ENCODE peak calls at places on chromosomes 12 and 14, in nine cellular contexts. N, Z, H, R, E, F, P, X and O are unnamed samples.
A peak's percentile ranks its signal among the peaks of the same experiment; 100 is the strongest.

GRCh38 chr14:103281496-103282231 is 52.4 kb upstream of the EIF5 start:
- DNase-seq in N (no peak), Z (peak; percentile 49), H (peak; percentile 84), R (no peak), E (peak; percentile 87), F (no peak), P (no peak), X (no peak), O (peak; percentile 58)

GRCh38 chr12:70661762-70662161 is 24.5 kb upstream of the PTPRB start:
- DNase-seq in N (no peak), Z (peak; percentile 49), H (no peak), R (no peak), E (no peak), F (no peak), P (no peak), X (no peak), O (no peak)

GRCh38 chr14:76484355-76484754 is 108.4 kb downstream of the ESRRB start:
- DNase-seq in N (no peak), Z (no peak), H (peak; percentile 15), R (no peak), E (peak; percentile 73), F (no peak), P (no peak), X (no peak), O (no peak)

GRCh38 chr12:84375472-84375871 is 537.1 kb downstream of the SLC6A15 start:
- DNase-seq in N (no peak), Z (peak; percentile 24), H (no peak), R (no peak), E (no peak), F (no peak), P (no peak), X (no peak), O (no peak)

GRCh38 chr12:47221256-47222023 is 141.7 kb upstream of the AMIGO2 start:
- DNase-seq in N (no peak), Z (no peak), H (no peak), R (no peak), E (no peak), F (no peak), P (no peak), X (no peak), O (peak; percentile 50)

GRCh38 chr12:6020930-6021329 is 75.9 kb upstream of the ANO2 start:
- DNase-seq in N (no peak), Z (no peak), H (no peak), R (no peak), E (no peak), F (no peak), P (no peak), X (no peak), O (no peak)

GRCh38 chr14:96554315-96554910 is 52.2 kb downstream of the PAPOLA start:
- DNase-seq in N (no peak), Z (no peak), H (no peak), R (no peak), E (no peak), F (no peak), P (no peak), X (no peak), O (no peak)

GRCh38 chr12:7229741-7230140 is 40.3 kb downstream of the PEX5 start:
- DNase-seq in N (no peak), Z (peak; percentile 62), H (no peak), R (no peak), E (no peak), F (no peak), P (no peak), X (no peak), O (no peak)

GRCh38 chr12:29148065-29148957 is 767 bp upstream of the FAR2 start:
- DNase-seq in N (no peak), Z (peak; percentile 64), H (peak; percentile 55), R (no peak), E (peak; percentile 60), F (no peak), P (peak; percentile 55), X (no peak), O (peak; percentile 44)

GRCh38 chr14:38257500-38257899 is 1.6 kb upstream of the CLEC14A start:
- DNase-seq in N (no peak), Z (no peak), H (no peak), R (no peak), E (no peak), F (no peak), P (no peak), X (no peak), O (no peak)

GRCh38 chr14:95275507-95275906 is 44.2 kb downstream of the CLMN start:
- DNase-seq in N (no peak), Z (no peak), H (no peak), R (no peak), E (no peak), F (no peak), P (no peak), X (no peak), O (peak; percentile 66)

GRCh38 chr12:113961921-113962710 is 4.0 kb downstream of the RBM19 start:
- DNase-seq in N (no peak), Z (peak; percentile 77), H (no peak), R (no peak), E (no peak), F (no peak), P (no peak), X (peak; percentile 76), O (no peak)

GRCh38 chr12:91094957-91095356 is 16.3 kb downstream of the LUM start:
- DNase-seq in N (no peak), Z (no peak), H (no peak), R (no peak), E (no peak), F (no peak), P (no peak), X (no peak), O (no peak)

GRCh38 chr12:91100901-91101300 is 10.4 kb downstream of the LUM start:
- DNase-seq in N (no peak), Z (peak; percentile 34), H (no peak), R (no peak), E (no peak), F (no peak), P (no peak), X (no peak), O (no peak)

GRCh38 chr12:91099836-91100235 is 11.5 kb downstream of the LUM start:
- DNase-seq in N (no peak), Z (no peak), H (no peak), R (no peak), E (no peak), F (no peak), P (no peak), X (no peak), O (no peak)

GRCh38 chr12:91099373-91099772 is 11.9 kb downstream of the LUM start:
- DNase-seq in N (no peak), Z (no peak), H (no peak), R (no peak), E (no peak), F (no peak), P (no peak), X (no peak), O (no peak)

GRCh38 chr12:91098942-91099341 is 12.4 kb downstream of the LUM start:
- DNase-seq in N (no peak), Z (peak; percentile 93), H (no peak), R (no peak), E (no peak), F (no peak), P (no peak), X (no peak), O (peak; percentile 37)
- H3K4me3 ChIP-seq in N (no peak overlapping the region), Z (no peak overlapping the region), H (no peak overlapping the region), R (no peak overlapping the region), E (no peak overlapping the region), F (no peak overlapping the region), P (no peak overlapping the region), X (no peak overlapping the region), O (no peak overlapping the region)

DNA sequence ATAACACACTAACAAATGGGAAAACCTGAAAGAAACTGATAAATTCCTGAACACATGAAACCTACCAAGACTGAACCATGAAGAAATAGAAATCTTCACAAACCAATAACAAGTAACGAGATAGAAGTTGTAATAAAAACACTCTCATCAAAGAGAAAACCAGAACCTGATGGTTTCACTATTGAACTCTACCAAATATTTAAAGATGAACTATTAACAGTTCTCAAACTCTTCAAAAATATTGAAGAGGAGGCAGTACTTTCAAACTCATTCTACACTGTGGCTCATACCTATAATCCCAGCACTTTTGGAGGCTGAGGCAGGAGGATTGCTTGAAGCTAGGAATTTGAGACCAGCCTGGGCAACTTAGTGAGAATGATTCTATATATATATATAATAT is 48.4 kb upstream of the TMTC2 start:
- DNase-seq in N (no peak), Z (no peak), H (no peak), R (no peak), E (no peak), F (no peak), P (no peak), X (no peak), O (no peak)
- H3K4me3 ChIP-seq in N (no peak overlapping the region), Z (no peak overlapping the region), H (no peak overlapping the region), R (no peak overlapping the region), E (no peak overlapping the region), F (no peak overlapping the region), P (no peak overlapping the region), X (no peak overlapping the region), O (no peak overlapping the region)

GRCh38 chr12:2145433-2145832 is 92.6 kb downstream of the CACNA1C start:
- DNase-seq in N (no peak), Z (no peak), H (no peak), R (no peak), E (no peak), F (no peak), P (no peak), X (no peak), O (no peak)

GRCh38 chr12:2140858-2141519 is 88.2 kb downstream of the CACNA1C start:
- DNase-seq in N (no peak), Z (no peak), H (no peak), R (no peak), E (no peak), F (no peak), P (no peak), X (no peak), O (no peak)

GRCh38 chr12:2138871-2139308 is 86.1 kb downstream of the CACNA1C start:
- DNase-seq in N (no peak), Z (no peak), H (no peak), R (no peak), E (no peak), F (no peak), P (no peak), X (no peak), O (peak; percentile 81)

GRCh38 chr12:2139651-2140050 is 86.9 kb downstream of the CACNA1C start:
- DNase-seq in N (no peak), Z (no peak), H (no peak), R (no peak), E (no peak), F (no peak), P (no peak), X (no peak), O (no peak)

GRCh38 chr12:2142068-2142467 is 89.3 kb downstream of the CACNA1C start:
- DNase-seq in N (no peak), Z (no peak), H (no peak), R (no peak), E (no peak), F (no peak), P (no peak), X (no peak), O (peak; percentile 43)
- H3K4me3 ChIP-seq in N (no peak overlapping the region), Z (no peak overlapping the region), H (no peak overlapping the region), R (no peak overlapping the region), E (no peak overlapping the region), F (no peak overlapping the region), P (no peak overlapping the region), X (no peak overlapping the region), O (no peak overlapping the region)

DNA sequence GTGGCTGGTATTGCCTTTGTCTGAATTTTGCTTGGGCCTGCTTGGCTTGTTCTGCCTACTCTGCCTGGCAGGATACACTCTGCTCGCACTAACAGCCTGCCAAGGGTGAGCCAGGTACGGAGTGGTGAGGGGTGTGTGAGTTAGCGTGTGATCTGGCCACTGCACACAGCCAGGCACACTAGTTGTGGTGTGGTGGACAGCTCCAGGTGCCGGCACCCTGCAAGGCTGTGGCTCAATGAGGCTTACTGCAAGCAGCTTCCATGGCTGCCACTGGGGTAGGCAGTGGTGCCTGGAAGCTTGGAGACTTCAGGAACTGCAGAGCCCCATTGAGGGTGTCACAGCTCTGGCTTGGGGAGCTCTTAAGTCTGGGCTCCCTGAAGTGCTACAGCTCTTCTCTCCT is 87.4 kb downstream of the GPHN start:
- DNase-seq in N (no peak), Z (no peak), H (peak; percentile 40), R (no peak), E (no peak), F (no peak), P (no peak), X (no peak), O (no peak)
- H3K4me3 ChIP-seq in N (no peak overlapping the region), Z (no peak overlapping the region), H (no peak overlapping the region), R (no peak overlapping the region), E (no peak overlapping the region), F (no peak overlapping the region), P (no peak overlapping the region), X (no peak overlapping the region), O (no peak overlapping the region)